ENCODE peak calls at places on chromosomes 2 and 18, in seven cellular contexts. G is CD8-positive, alpha-beta memory T cell; Z is sigmoid colon; V is dorsolateral prefrontal cortex; U is lower lobe of right lung; X is CD8-positive, alpha-beta T cell; J is hepatocyte. R is an unnamed sample.

GRCh38 chr2:168160897-168161296 is 86.5 kb downstream of the STK39 start:
- DNase-seq in J (no peak), X (no peak), Z (no peak), V (no peak), U (no peak), G (no peak), R (no peak)

GRCh38 chr2:169859423-169859822 is 32.2 kb downstream of the UBR3 start:
- DNase-seq in Z (no peak), U (no peak), J (no peak), G (no peak), V (no peak), X (no peak), R (no peak)

GRCh38 chr2:226079677-226080076 is 680.2 kb downstream of the NYAP2 start:
- DNase-seq in X (no peak), J (no peak), G (no peak), Z (no peak), U (no peak), V (no peak), R (no peak)

GRCh38 chr18:31671951-31672350 is 12.4 kb downstream of the B4GALT6 start:
- DNase-seq in Z (no peak), U (no peak), V (no peak), G (no peak), J (no peak), X (no peak), R (no peak)

GRCh38 chr18:49002881-49003280 is 52.1 kb upstream of the SMAD7 start:
- DNase-seq in U (no peak), G (no peak), X (no peak), V (no peak), Z (no peak), J (no peak), R (no peak)

GRCh38 chr18:24536834-24537233 is 76.4 kb downstream of the HRH4 start:
- DNase-seq in X (no peak), V (no peak), U (no peak), Z (no peak), G (no peak), J (no peak), R (no peak)

GRCh38 chr2:218782529-218782845 is 540 bp downstream of the CYP27A1 start:
- DNase-seq in G (no peak), X (no peak), J (peak), U (no peak), Z (no peak), V (no peak), R (no peak)

GRCh38 chr2:176109226-176109954 is 2.3 kb downstream of the HOXD11 start:
- DNase-seq in G (no peak), X (no peak), Z (no peak), J (no peak), U (no peak), V (no peak), R (no peak)

GRCh38 chr2:238796223-238796885 is 51.5 kb upstream of the TWIST2 start:
- DNase-seq in X (no peak), J (no peak), G (no peak), Z (no peak), V (no peak), U (no peak), R (no peak)

GRCh38 chr2:205699554-205700289 is 17.4 kb downstream of the NRP2 start:
- DNase-seq in Z (no peak), J (no peak), X (no peak), V (no peak), U (no peak), G (no peak), R (no peak)
- H3K27ac ChIP-seq in Z (peak), J (peak), X (no peak), V (no peak), U (no peak), G (no peak), R (peak)

GRCh38 chr18:74370163-74370562 is 54.5 kb downstream of the C18orf63 start:
- DNase-seq in V (no peak), J (peak), X (no peak), Z (no peak), U (no peak), G (no peak), R (no peak)

GRCh38 chr18:74375999-74376398 is 60.4 kb downstream of the C18orf63 start:
- DNase-seq in U (no peak), G (no peak), J (peak), Z (no peak), V (no peak), X (no peak), R (peak)

GRCh38 chr18:74368901-74369705 is 53.5 kb downstream of the C18orf63 start:
- DNase-seq in U (no peak), G (peak), Z (no peak), X (no peak), J (peak), V (no peak), R (peak)

GRCh38 chr18:74376523-74376922 is 60.9 kb downstream of the C18orf63 start:
- DNase-seq in V (no peak), U (no peak), X (no peak), Z (no peak), J (no peak), G (no peak), R (peak)

DNA sequence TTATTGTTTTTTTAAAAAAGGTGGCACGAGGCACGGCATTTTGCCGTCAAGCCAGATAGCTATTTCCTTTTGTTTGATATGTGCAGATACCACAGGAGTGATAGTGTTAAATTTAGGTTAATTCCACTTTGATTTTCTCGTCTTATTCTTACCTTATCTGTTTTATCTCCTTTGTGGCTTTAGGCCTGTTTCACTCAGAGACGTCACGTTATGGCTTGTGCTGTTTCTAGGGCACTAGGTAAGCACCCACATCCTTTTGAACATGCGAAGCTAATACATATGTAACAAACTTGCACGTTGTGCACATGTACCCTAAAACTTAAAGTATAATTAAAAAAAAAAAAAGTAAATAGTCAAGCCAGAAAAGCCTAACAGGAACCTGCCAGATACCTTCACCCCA is 57.8 kb downstream of the C18orf63 start:
- DNase-seq in U (no peak), G (peak), X (no peak), V (no peak), J (no peak), Z (no peak), R (peak)
- H3K27ac ChIP-seq in U (no peak), G (peak), X (peak), V (no peak), J (no peak), Z (no peak), R (no peak)

GRCh38 chr2:234166521-234166920 is 116.0 kb downstream of the SPP2 start:
- DNase-seq in X (no peak), Z (no peak), U (no peak), J (no peak), G (no peak), V (no peak), R (no peak)
- H3K27ac ChIP-seq in X (no peak), Z (no peak), U (no peak), J (no peak), G (no peak), V (no peak), R (no peak)

GRCh38 chr2:240558229-240558885 is 569 bp upstream of the ANKMY1 start:
- DNase-seq in G (no peak), X (no peak), Z (peak), U (no peak), V (no peak), J (peak), R (no peak)
- H3K27ac ChIP-seq in G (no peak), X (no peak), Z (no peak), U (no peak), V (no peak), J (no peak), R (no peak)

GRCh38 chr18:77066101-77066500 is 66.5 kb downstream of the MBP start:
- DNase-seq in X (no peak), U (no peak), J (no peak), G (no peak), V (no peak), Z (no peak), R (no peak)
- H3K27ac ChIP-seq in X (no peak), U (peak), J (no peak), G (no peak), V (peak), Z (peak), R (peak)

DNA sequence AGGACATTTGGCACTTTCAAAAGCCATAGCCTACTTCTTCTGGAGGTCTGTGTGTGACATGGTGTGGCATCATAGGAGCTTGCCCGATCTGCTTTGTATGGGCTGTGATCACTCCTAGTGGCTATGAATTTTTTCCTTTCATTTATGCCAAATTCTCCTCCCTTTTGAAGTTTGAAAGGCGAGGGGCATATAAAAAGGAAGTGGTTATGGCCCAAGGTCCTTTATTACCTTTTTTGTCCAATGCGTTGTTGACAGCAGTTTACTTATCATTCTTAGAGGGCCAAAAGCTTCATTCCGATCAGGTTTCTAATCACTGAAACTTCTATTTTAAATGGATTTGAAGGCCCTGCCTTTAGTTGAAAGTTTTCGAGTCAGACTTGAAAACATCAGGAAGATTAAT is 224.3 kb upstream of the FOSL2 start:
- DNase-seq in Z (no peak), V (no peak), J (no peak), X (no peak), G (no peak), U (no peak), R (no peak)
- H3K27ac ChIP-seq in Z (no peak), V (no peak), J (no peak), X (no peak), G (no peak), U (no peak), R (no peak)

R was measured in colonic mucosa.